ENCODE peak calls at places on chromosomes 1 and 21, in seven cellular contexts. E is GM20000, A is nephron progenitor cell, G is RWPE1, Q is IMR-90, V is astrocyte of the spinal cord, K is astrocyte. J is an unnamed sample.

GRCh38 chr1:84078108-84078823 is 65.8 kb upstream of the PRKACB start:
- DNase-seq in E (peak; percentile 28), A (no peak), G (peak; percentile 26), Q (peak; percentile 36), V (peak; percentile 39), K (peak; percentile 34), J (no peak)

GRCh38 chr1:20373764-20374163 is 83.1 kb downstream of the VWA5B1 start:
- DNase-seq in E (no peak), A (no peak), G (no peak), Q (no peak), V (no peak), K (no peak), J (no peak)

GRCh38 chr1:81317191-81317590 is 483.5 kb upstream of the ADGRL2 start:
- DNase-seq in E (no peak), A (no peak), G (no peak), Q (no peak), V (no peak), K (no peak), J (no peak)

GRCh38 chr1:30618335-30618747 is 105.0 kb downstream of the MATN1 start:
- DNase-seq in E (no peak), A (no peak), G (peak; percentile 62), Q (no peak), V (no peak), K (peak; percentile 5), J (peak; percentile 30)

GRCh38 chr1:160624464-160624863 is 22.4 kb downstream of the SLAMF1 start:
- DNase-seq in E (peak; percentile 32), A (no peak), G (no peak), Q (no peak), V (no peak), K (no peak), J (no peak)

GRCh38 chr21:38247738-38248509 is 8.9 kb upstream of the KCNJ15 start:
- DNase-seq in E (no peak), A (no peak), G (no peak), Q (no peak), V (no peak), K (no peak), J (no peak)

GRCh38 chr1:70156529-70157120 is 48.8 kb downstream of the LRRC40 start:
- DNase-seq in E (no peak), A (no peak), G (peak; percentile 9), Q (peak; percentile 48), V (no peak), K (no peak), J (no peak)

GRCh38 chr1:98119793-98120192 is 199.0 kb upstream of the DPYD start:
- DNase-seq in E (no peak), A (peak; percentile 49), G (peak; percentile 25), Q (peak; percentile 22), V (peak; percentile 24), K (peak; percentile 8), J (peak; percentile 12)

GRCh38 chr1:233983811-233984210 is 79.3 kb downstream of the SLC35F3 start:
- DNase-seq in E (no peak), A (no peak), G (no peak), Q (no peak), V (no peak), K (no peak), J (no peak)

GRCh38 chr1:205983925-205984725 is 19.1 kb downstream of the RAB7B start:
- DNase-seq in E (peak; percentile 74), A (peak; percentile 60), G (peak; percentile 95), Q (peak; percentile 55), V (peak; percentile 55), K (peak; percentile 51), J (peak; percentile 85)

GRCh38 chr1:26280333-26281042 is 602 bp downstream of the SH3BGRL3 start:
- DNase-seq in E (no peak), A (no peak), G (peak; percentile 76), Q (peak; percentile 48), V (no peak), K (peak; percentile 38), J (no peak)

GRCh38 chr1:66244429-66244828 is 289.5 kb upstream of the SGIP1 start:
- DNase-seq in E (no peak), A (peak; percentile 12), G (no peak), Q (no peak), V (no peak), K (no peak), J (no peak)

GRCh38 chr1:75503221-75503974 is 107.5 kb downstream of the SLC44A5 start:
- DNase-seq in E (no peak), A (no peak), G (no peak), Q (no peak), V (peak; percentile 22), K (peak; percentile 37), J (peak; percentile 3)

GRCh38 chr1:218548764-218549163 is 203.6 kb downstream of the TGFB2 start:
- DNase-seq in E (no peak), A (no peak), G (no peak), Q (no peak), V (no peak), K (no peak), J (no peak)

GRCh38 chr1:218556016-218556415 is 210.9 kb downstream of the TGFB2 start:
- DNase-seq in E (no peak), A (no peak), G (no peak), Q (no peak), V (no peak), K (no peak), J (peak; percentile 17)

GRCh38 chr1:218557731-218558130 is 212.6 kb downstream of the TGFB2 start:
- DNase-seq in E (no peak), A (no peak), G (no peak), Q (no peak), V (peak; percentile 59), K (peak; percentile 40), J (peak; percentile 86)

GRCh38 chr1:218547901-218548730 is 203.0 kb downstream of the TGFB2 start:
- DNase-seq in E (no peak), A (no peak), G (no peak), Q (no peak), V (no peak), K (no peak), J (peak; percentile 80)

GRCh38 chr1:218553197-218553596 is 208.1 kb downstream of the TGFB2 start:
- DNase-seq in E (no peak), A (no peak), G (no peak), Q (no peak), V (no peak), K (no peak), J (no peak)
- TF ChIP-seq CTCF in E (no peak), A (no peak), G (no peak), Q (peak; percentile 10), V (peak; percentile 25), K (peak; percentile 7), J (no peak)

GRCh38 chr1:22645936-22646335 is 2.5 kb downstream of the C1QC start:
- DNase-seq in E (no peak), A (no peak), G (no peak), Q (no peak), V (no peak), K (no peak), J (no peak)
- TF ChIP-seq CTCF in E (no peak), A (no peak), G (no peak), Q (no peak), V (no peak), K (no peak), J (no peak)

DNA sequence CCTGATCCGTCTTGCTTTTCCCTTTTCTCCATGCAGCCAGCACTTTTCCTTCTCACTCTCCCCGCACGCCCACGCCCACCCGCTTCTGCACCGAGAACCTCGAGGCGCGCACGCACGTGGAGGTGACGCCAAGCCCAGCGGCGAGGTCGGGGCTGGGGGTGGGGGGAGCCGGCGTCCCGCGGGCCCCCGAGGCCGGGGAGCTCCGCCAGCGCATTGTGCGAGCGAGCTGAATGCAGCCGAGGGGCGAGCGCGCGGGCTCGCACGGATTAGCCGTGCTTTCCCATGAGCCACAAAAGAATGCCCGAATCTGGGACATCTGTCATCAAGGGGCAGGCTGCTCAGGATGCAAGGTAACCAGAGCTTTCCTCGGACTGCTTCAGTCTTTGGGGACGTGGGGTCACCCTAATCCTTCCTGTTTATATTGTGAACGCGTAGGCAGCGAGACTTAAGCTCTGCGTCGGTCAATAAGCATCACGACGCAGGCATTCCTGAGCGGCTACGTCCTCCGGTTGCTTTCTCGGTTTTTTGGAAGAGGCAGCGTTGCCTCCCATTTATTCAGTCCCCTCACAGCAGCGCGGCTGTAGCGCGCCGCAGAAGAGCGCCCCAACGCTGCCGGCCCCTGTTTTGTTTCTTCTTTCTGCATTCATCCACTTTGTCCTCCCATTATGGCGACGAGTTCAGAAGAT is 67.3 kb upstream of the AKT3 start:
- DNase-seq in E (no peak), A (peak; percentile 64), G (peak; percentile 52), Q (peak; percentile 93), V (peak; percentile 75), K (peak; percentile 85), J (peak; percentile 46)
- TF ChIP-seq CTCF in E (no peak), A (no peak), G (peak; percentile 24), Q (peak; percentile 11), V (peak; percentile 10), K (no peak), J (no peak)

GRCh38 chr1:156319664-156320063 is 18.4 kb downstream of the CCT3 start:
- DNase-seq in E (peak; percentile 29), A (no peak), G (peak; percentile 19), Q (peak; percentile 34), V (peak; percentile 36), K (no peak), J (peak; percentile 39)
- TF ChIP-seq CTCF in E (no peak), A (peak; percentile 51), G (peak; percentile 54), Q (peak; percentile 63), V (peak; percentile 60), K (peak; percentile 55), J (peak; percentile 24)

GRCh38 chr21:14376854-14377253 is 6.1 kb downstream of the HSPA13 start:
- DNase-seq in E (no peak), A (no peak), G (no peak), Q (no peak), V (no peak), K (no peak), J (no peak)
- TF ChIP-seq CTCF in E (no peak), A (no peak), G (no peak), Q (no peak), V (no peak), K (no peak), J (no peak)

DNA sequence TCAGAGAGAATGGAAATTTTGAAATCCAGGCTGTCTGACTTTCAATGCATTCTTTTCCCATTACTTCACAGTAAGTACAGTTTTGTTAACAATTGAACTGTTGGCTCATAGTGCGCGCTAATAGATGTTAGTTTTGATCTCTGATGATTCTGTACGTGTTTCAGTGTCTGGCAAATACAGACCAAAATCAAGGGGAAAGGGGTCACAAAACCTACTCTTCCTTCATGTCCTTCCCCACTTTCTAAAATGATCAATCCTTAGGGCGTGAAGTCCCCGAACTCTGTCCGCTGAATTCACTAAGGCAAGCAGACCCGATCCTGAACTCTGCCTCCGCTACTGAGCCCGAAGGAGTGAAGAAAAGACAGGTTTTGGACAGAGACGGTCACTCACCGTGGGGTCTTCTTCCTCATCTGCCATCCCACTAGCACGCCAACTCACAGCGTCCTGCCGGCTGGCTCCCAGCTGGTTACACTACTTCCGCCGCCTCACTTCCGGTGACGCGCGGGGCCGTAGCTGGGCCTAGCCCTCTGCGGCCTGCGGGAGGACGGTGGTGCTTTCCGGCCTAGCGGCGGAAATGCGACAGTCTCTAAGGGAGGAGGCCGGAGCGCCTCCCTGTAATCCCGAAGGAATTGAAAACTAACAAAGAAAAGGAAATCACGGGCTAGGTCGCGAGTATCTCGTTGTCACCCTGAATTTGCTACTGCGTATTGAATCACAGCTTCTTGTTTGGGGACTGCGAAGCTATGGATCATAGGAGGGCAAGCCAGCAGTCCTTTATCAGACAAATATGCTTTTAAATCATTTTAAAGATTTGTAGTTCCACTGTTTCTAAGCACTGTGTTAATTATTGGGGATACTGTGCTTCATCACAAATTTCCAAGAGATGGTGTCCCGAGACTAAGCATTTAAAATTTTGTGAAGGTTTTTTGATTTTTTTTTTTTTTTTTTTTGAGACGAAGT is at the start of gene TAF13:
- DNase-seq in E (peak; percentile 96), A (peak; percentile 90), G (peak; percentile 91), Q (peak; percentile 96), V (peak; percentile 97), K (peak; percentile 95), J (peak; percentile 88)
- TF ChIP-seq CTCF in E (no peak), A (no peak), G (no peak), Q (peak; percentile 43), V (peak; percentile 24), K (no peak), J (no peak)

GRCh38 chr1:177185209-177185608 is 14.5 kb downstream of the BRINP2 start:
- DNase-seq in E (no peak), A (no peak), G (no peak), Q (peak; percentile 17), V (no peak), K (no peak), J (peak; percentile 36)
- TF ChIP-seq CTCF in E (no peak), A (peak; percentile 54), G (no peak), Q (peak; percentile 49), V (peak; percentile 59), K (peak; percentile 48), J (peak; percentile 40)

J was measured in Calu3.